ENCODE peak calls at places on chromosomes 12 and 14, in four cellular contexts. H, U, G and E are unnamed samples.

GRCh38 chr14:102491366-102491765 is 18.2 kb downstream of the ANKRD9 start:
- DNase-seq in H (no peak), U (no peak), G (no peak), E (no peak)

GRCh38 chr12:111767362-111768158 is 827 bp downstream of the ALDH2 start:
- DNase-seq in H (no peak), U (no peak), G (no peak), E (peak; percentile 49)

GRCh38 chr12:96392397-96392796 is 7.8 kb downstream of the CDK17 start:
- DNase-seq in H (no peak), U (no peak), G (no peak), E (peak; percentile 54)

GRCh38 chr12:77575376-77575775 is 255.3 kb upstream of the NAV3 start:
- DNase-seq in H (no peak), U (no peak), G (no peak), E (no peak)

GRCh38 chr14:93090826-93091583 is 24.7 kb downstream of the ITPK1 start:
- DNase-seq in H (no peak), U (no peak), G (peak; percentile 29), E (no peak)

GRCh38 chr12:15710860-15711510 is 78.2 kb downstream of the EPS8 start:
- DNase-seq in H (no peak), U (no peak), G (no peak), E (no peak)

GRCh38 chr14:86787782-86788181 is 1205.2 kb downstream of the GALC start:
- DNase-seq in H (no peak), U (no peak), G (peak; percentile 67), E (peak; percentile 75)

GRCh38 chr12:14874882-14875281 is 10.8 kb downstream of the MGP start:
- DNase-seq in H (no peak), U (no peak), G (no peak), E (peak; percentile 74)

GRCh38 chr14:21072102-21072501 is 2.0 kb downstream of the ARHGEF40 start:
- DNase-seq in H (no peak), U (peak; percentile 32), G (peak; percentile 76), E (peak; percentile 78)

GRCh38 chr12:52427083-52427482 is 7.1 kb downstream of the KRT75 start:
- DNase-seq in H (no peak), U (no peak), G (no peak), E (no peak)

GRCh38 chr14:105947599-105947998 is 421.2 kb downstream of the TMEM121 start:
- DNase-seq in H (no peak), U (no peak), G (no peak), E (no peak)

GRCh38 chr14:32190713-32191112 is 11.1 kb upstream of the RNU6-7 start:
- DNase-seq in H (no peak), U (no peak), G (peak; percentile 31), E (peak; percentile 42)

GRCh38 chr12:84069699-84070098 is 842.9 kb downstream of the SLC6A15 start:
- DNase-seq in H (no peak), U (no peak), G (no peak), E (no peak)

GRCh38 chr12:16130359-16130758 is 147.1 kb downstream of the SLC15A5 start:
- DNase-seq in H (no peak), U (no peak), G (no peak), E (no peak)

GRCh38 chr12:55728185-55728931 is 451 bp downstream of the CD63 start:
- DNase-seq in H (peak; percentile 48), U (no peak), G (peak; percentile 69), E (peak; percentile 70)

GRCh38 chr12:88763536-88764100 is 183.3 kb upstream of the KITLG start:
- DNase-seq in H (no peak), U (no peak), G (no peak), E (no peak)

GRCh38 chr14:69985456-69985855 is 106.2 kb downstream of the SMOC1 start:
- DNase-seq in H (no peak), U (no peak), G (peak; percentile 51), E (peak; percentile 81)

GRCh38 chr14:67738740-67739504 is 37.2 kb downstream of the RDH12 start:
- DNase-seq in H (peak; percentile 40), U (no peak), G (peak; percentile 98), E (peak; percentile 97)

GRCh38 chr12:49515266-49515665 is 23.6 kb upstream of the KCNH3 start:
- DNase-seq in H (no peak), U (no peak), G (peak; percentile 81), E (peak; percentile 91)

GRCh38 chr12:123062682-123063426 is 82.4 kb downstream of the ARL6IP4 start:
- DNase-seq in H (no peak), U (no peak), G (peak; percentile 52), E (peak; percentile 64)

GRCh38 chr14:37598085-37598972 is 2.9 kb downstream of the TTC6 start:
- DNase-seq in H (no peak), U (no peak), G (no peak), E (no peak)

GRCh38 chr14:93042968-93043940 is 72.5 kb downstream of the ITPK1 start:
- DNase-seq in H (no peak), U (peak; percentile 61), G (peak; percentile 83), E (peak; percentile 94)

GRCh38 chr12:75550906-75551305 is 39.5 kb upstream of the KRR1 start:
- DNase-seq in H (no peak), U (no peak), G (peak; percentile 52), E (peak; percentile 65)

GRCh38 chr14:51501746-51502145 is 150.0 kb upstream of the FRMD6 start:
- DNase-seq in H (no peak), U (no peak), G (no peak), E (no peak)

GRCh38 chr14:90553921-90554336 is 157.1 kb downstream of the CALM1 start:
- DNase-seq in H (no peak), U (no peak), G (no peak), E (no peak)

GRCh38 chr12:54749191-54749818 is 101.1 kb upstream of the DCD start:
- DNase-seq in H (peak; percentile 22), U (peak; percentile 51), G (peak; percentile 71), E (peak; percentile 27)